ENCODE peak calls at places on chromosomes 7 and 10, in ten cellular contexts. Q, C, P, M, O, U, S, X, E and R are unnamed samples.

GRCh38 chr7:155369766-155370165 is 72.1 kb downstream of the INSIG1 start:
- DNase-seq in Q (no peak), C (no peak), P (no peak), M (no peak), O (peak), U (no peak), S (no peak), X (peak), E (no peak), R (no peak)

GRCh38 chr7:116310131-116310530 is 99.8 kb downstream of the TES start:
- DNase-seq in Q (no peak), C (no peak), P (no peak), M (no peak), O (no peak), U (no peak), S (no peak), X (no peak), E (no peak), R (no peak)

GRCh38 chr10:126904807-126905686 is at the start of gene DOCK1:
- DNase-seq in Q (no peak), C (peak), P (no peak), M (peak), O (peak), U (no peak), S (peak), X (peak), E (peak), R (peak)

GRCh38 chr7:157404845-157405481 is 68.2 kb downstream of the DNAJB6 start:
- DNase-seq in Q (no peak), C (no peak), P (peak), M (peak), O (peak), U (no peak), S (peak), X (peak), E (no peak), R (no peak)

GRCh38 chr7:155467846-155468821 is 10.2 kb downstream of the EN2 start:
- DNase-seq in Q (no peak), C (no peak), P (peak), M (no peak), O (peak), U (no peak), S (no peak), X (peak), E (no peak), R (no peak)

GRCh38 chr10:114911801-114912479 is 26.1 kb upstream of the TRUB1 start:
- DNase-seq in Q (no peak), C (no peak), P (no peak), M (no peak), O (no peak), U (no peak), S (no peak), X (no peak), E (no peak), R (no peak)

GRCh38 chr10:131354380-131354779 is 42.9 kb upstream of the TCERG1L start:
- DNase-seq in Q (no peak), C (no peak), P (peak), M (no peak), O (no peak), U (no peak), S (no peak), X (no peak), E (no peak), R (no peak)

GRCh38 chr7:108124820-108125219 is 5.3 kb downstream of the LAMB4 start:
- DNase-seq in Q (no peak), C (no peak), P (no peak), M (no peak), O (no peak), U (no peak), S (peak), X (no peak), E (no peak), R (no peak)

GRCh38 chr7:90625562-90625961 is 29.4 kb downstream of the CDK14 start:
- DNase-seq in Q (no peak), C (peak), P (no peak), M (no peak), O (peak), U (no peak), S (peak), X (no peak), E (no peak), R (peak)

GRCh38 chr7:106064836-106065559 is 47.1 kb downstream of the SYPL1 start:
- DNase-seq in Q (no peak), C (peak), P (peak), M (peak), O (peak), U (no peak), S (peak), X (peak), E (peak), R (peak)

GRCh38 chr10:48473704-48474103 is 131.2 kb downstream of the ARHGAP22 start:
- DNase-seq in Q (peak), C (no peak), P (no peak), M (no peak), O (no peak), U (no peak), S (no peak), X (no peak), E (no peak), R (peak)

GRCh38 chr7:333399-333776 is 43.4 kb downstream of the FOXL3 start:
- DNase-seq in Q (no peak), C (no peak), P (no peak), M (peak), O (peak), U (no peak), S (peak), X (no peak), E (peak), R (peak)

GRCh38 chr7:99628471-99629465 is 12.0 kb downstream of the ZSCAN25 start:
- DNase-seq in Q (no peak), C (no peak), P (no peak), M (no peak), O (no peak), U (no peak), S (no peak), X (no peak), E (no peak), R (no peak)

GRCh38 chr7:4006687-4007086 is 675.4 kb upstream of the FOXK1 start:
- DNase-seq in Q (no peak), C (no peak), P (no peak), M (no peak), O (no peak), U (no peak), S (no peak), X (peak), E (no peak), R (peak)

GRCh38 chr7:127673902-127674301 is 21.9 kb downstream of the SND1 start:
- DNase-seq in Q (no peak), C (no peak), P (no peak), M (no peak), O (no peak), U (no peak), S (no peak), X (no peak), E (no peak), R (no peak)

GRCh38 chr7:92994889-92995288 is 122.9 kb downstream of the SAMD9 start:
- DNase-seq in Q (no peak), C (no peak), P (no peak), M (no peak), O (no peak), U (no peak), S (no peak), X (no peak), E (no peak), R (no peak)

GRCh38 chr10:28939352-28940157 is 262.2 kb downstream of the BAMBI start:
- DNase-seq in Q (no peak), C (peak), P (peak), M (peak), O (peak), U (no peak), S (peak), X (no peak), E (peak), R (peak)

GRCh38 chr7:85829176-85829575 is 642.3 kb upstream of the SEMA3D start:
- DNase-seq in Q (no peak), C (no peak), P (no peak), M (no peak), O (no peak), U (no peak), S (no peak), X (no peak), E (no peak), R (no peak)

GRCh38 chr7:85828654-85829053 is 641.8 kb upstream of the SEMA3D start:
- DNase-seq in Q (no peak), C (no peak), P (no peak), M (no peak), O (no peak), U (no peak), S (no peak), X (no peak), E (no peak), R (no peak)

GRCh38 chr7:85830982-85831381 is 644.1 kb upstream of the SEMA3D start:
- DNase-seq in Q (no peak), C (no peak), P (no peak), M (no peak), O (no peak), U (no peak), S (no peak), X (no peak), E (no peak), R (no peak)

GRCh38 chr7:85833071-85833470 is 646.2 kb upstream of the SEMA3D start:
- DNase-seq in Q (no peak), C (no peak), P (no peak), M (no peak), O (no peak), U (no peak), S (no peak), X (no peak), E (no peak), R (no peak)

DNA sequence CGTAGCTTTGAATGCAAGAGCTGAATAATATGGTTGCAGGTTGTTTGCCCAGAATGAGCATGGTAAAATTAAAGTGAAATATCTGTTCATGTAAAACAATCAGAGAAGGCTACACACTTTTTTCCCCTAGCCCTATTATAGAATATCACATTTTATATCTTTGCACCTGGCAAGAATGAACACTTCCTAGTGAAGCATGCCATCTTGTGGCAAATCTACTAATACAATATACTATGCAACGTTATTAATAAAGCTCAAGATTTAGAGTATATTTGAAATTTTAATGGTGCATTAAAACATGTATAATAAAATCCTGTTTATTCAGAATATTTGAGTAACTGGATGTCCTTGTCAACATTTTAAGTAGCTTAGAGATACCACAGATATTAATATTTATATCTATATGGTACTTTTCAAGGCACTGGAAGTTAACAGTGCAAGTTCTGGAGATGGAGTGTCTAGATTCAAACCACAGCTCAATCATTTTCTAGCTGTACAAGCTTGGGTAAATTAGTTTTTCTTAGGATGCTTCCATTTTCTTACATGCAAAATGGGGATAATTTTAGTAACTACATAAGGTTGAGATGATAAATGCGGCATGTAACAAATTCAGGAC is 643.1 kb upstream of the SEMA3D start:
- DNase-seq in Q (no peak), C (no peak), P (peak), M (no peak), O (no peak), U (no peak), S (peak), X (no peak), E (no peak), R (peak)
- TF ChIP-seq CTCF in Q (no peak), C (no peak), P (no peak), M (peak), O (no peak), U (no peak), S (peak), X (no peak), E (no peak), R (peak)

DNA sequence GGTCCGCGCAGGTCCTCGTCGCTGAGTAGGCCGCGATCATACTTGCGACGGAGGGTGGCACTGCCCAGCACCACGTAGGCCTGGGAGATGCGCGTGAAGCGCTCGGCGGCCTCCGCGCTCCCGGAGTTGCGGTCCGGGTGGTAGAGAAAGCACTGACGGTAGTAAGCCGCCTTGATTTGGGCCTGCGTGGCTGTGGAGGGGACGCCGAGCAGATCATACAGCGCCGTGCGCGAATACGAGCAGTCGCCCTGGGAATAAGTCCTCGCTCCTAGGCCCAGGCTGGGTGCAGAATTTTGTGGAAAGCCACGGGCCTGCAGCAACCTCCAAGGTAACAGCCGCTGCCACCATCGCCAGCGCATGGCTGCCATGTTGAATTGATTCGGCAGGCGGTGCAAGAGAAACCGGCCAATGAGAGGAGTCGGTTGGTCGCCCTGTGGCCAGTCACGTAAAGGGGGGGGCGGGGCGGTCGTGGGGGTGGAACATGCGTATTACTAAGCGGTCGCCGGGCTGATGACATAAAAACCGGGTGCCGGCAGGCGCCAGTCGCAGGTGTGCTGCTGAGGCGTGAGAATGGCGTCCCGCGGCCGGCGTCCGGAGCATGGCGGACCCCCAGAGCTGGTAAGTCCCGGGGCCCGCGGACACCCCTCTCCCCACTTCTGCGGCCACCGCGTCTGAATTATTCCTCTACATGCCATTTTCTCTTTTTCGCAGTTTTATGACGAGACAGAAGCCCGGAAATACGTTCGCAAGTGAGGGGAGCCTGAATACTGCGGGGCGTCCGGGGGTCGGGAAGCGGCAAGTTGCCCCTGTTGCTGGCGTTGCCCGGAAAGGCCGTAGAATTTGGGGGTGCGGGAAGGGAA is at the start of the genes BUD23 and DNAJC30:
- DNase-seq in Q (peak), C (peak), P (peak), M (peak), O (peak), U (peak), S (peak), X (peak), E (peak), R (peak)
- TF ChIP-seq CTCF in Q (no peak), C (no peak), P (no peak), M (no peak), O (peak), U (no peak), S (no peak), X (no peak), E (no peak), R (no peak)

GRCh38 chr7:55052081-55052480 is 33.3 kb downstream of the EGFR start:
- DNase-seq in Q (no peak), C (no peak), P (no peak), M (no peak), O (no peak), U (no peak), S (no peak), X (no peak), E (no peak), R (no peak)

GRCh38 chr7:55053651-55054226 is 34.9 kb downstream of the EGFR start:
- DNase-seq in Q (no peak), C (no peak), P (no peak), M (no peak), O (no peak), U (no peak), S (peak), X (no peak), E (no peak), R (no peak)

GRCh38 chr7:55052726-55053431 is 34.1 kb downstream of the EGFR start:
- DNase-seq in Q (no peak), C (no peak), P (no peak), M (no peak), O (no peak), U (no peak), S (no peak), X (no peak), E (no peak), R (no peak)

GRCh38 chr7:55048221-55048859 is 29.5 kb downstream of the EGFR start:
- DNase-seq in Q (no peak), C (peak), P (no peak), M (no peak), O (no peak), U (no peak), S (peak), X (no peak), E (no peak), R (no peak)

GRCh38 chr7:55050286-55050685 is 31.5 kb downstream of the EGFR start:
- DNase-seq in Q (no peak), C (no peak), P (peak), M (no peak), O (no peak), U (no peak), S (no peak), X (no peak), E (no peak), R (no peak)
- TF ChIP-seq CTCF in Q (no peak), C (no peak), P (peak), M (no peak), O (no peak), U (no peak), S (no peak), X (no peak), E (no peak), R (no peak)

DNA sequence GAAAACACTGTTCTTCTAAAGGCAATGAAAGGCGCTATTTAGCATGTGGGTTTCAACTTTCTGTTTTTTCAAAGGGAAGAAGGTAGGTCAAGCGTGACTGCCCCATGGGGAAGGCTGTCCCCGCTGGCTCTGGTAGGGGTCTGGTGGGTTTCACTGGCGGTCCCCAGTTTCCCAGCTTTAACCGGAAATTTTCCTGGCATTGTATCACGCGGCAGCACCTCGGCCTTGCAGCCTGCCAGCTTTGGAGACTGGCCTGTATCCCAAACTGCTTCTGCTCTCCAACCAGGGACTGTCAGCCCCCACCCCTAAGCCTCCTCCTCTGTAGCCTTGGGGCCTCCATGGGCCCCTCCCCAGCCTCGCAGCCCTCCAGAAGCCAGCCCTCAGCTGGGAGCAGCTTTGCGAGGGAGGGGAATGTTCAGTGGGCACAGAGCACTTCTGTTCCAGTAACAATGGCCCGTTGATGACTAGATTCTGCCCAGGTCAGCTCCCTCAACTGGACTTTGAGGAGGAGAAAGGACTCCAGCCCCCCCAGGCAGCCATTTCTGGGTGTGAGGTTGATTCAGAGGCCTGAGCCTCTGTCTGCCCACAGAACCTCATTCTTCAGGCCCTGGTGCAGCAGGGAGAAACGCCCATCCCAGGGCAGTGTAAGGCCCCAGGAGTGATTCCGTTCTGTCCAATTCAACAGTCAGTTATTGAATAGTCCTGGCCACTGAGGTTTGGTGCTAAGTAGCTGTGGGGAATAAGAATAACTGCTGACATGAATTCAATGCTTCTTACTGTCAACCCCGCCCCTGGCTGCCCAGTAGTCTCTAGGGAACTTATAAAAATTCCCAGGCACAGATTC is 17.1 kb downstream of the CHST3 start:
- DNase-seq in Q (no peak), C (no peak), P (no peak), M (no peak), O (no peak), U (no peak), S (no peak), X (peak), E (peak), R (no peak)
- TF ChIP-seq CTCF in Q (no peak), C (no peak), P (no peak), M (no peak), O (no peak), U (no peak), S (no peak), X (no peak), E (no peak), R (no peak)

GRCh38 chr7:28754027-28754426 is 204.1 kb downstream of the TRIL start:
- DNase-seq in Q (no peak), C (peak), P (no peak), M (peak), O (no peak), U (no peak), S (peak), X (no peak), E (no peak), R (no peak)
- TF ChIP-seq CTCF in Q (no peak), C (no peak), P (no peak), M (no peak), O (peak), U (no peak), S (no peak), X (no peak), E (no peak), R (no peak)

GRCh38 chr7:51950811-51951210 is 634.2 kb upstream of the COBL start:
- DNase-seq in Q (no peak), C (no peak), P (no peak), M (no peak), O (no peak), U (no peak), S (no peak), X (no peak), E (no peak), R (no peak)

GRCh38 chr7:51949726-51950644 is 633.4 kb upstream of the COBL start:
- DNase-seq in Q (no peak), C (no peak), P (no peak), M (no peak), O (no peak), U (no peak), S (no peak), X (no peak), E (no peak), R (no peak)
- TF ChIP-seq CTCF in Q (no peak), C (no peak), P (no peak), M (no peak), O (no peak), U (no peak), S (no peak), X (no peak), E (no peak), R (no peak)